ENCODE peak calls at places on chromosomes 3 and 15, in six cellular contexts. One of them, this sample, is unnamed.

GRCh38 chr15:62112616-62113593 is 46.1 kb downstream of the C2CD4A start:
- DNase-seq in stimulated activated CD8-positive, alpha-beta memory T cell treated with anti-CD3 and anti-CD28 coated beads, Interleukin-2, amount 100 ng/mL, for 48 hours: no peak
- DNase-seq in NCI-H1092 treated with DMSO at 0.1 percent for 48 hours: no peak
- DNase-seq in KG1: no peak
- DNase-seq in neural crest cell: no peak
- DNase-seq in stimulated activated CD4-positive, alpha-beta T cell treated with anti-CD3 and anti-CD28 coated beads, Interleukin-1b, Interleukin-23, amount 100 ng/mL, for 1 hour: no peak
- DNase-seq in this sample: no peak

GRCh38 chr15:48592929-48593328 is 52.6 kb downstream of the FBN1 start:
- DNase-seq in stimulated activated CD8-positive, alpha-beta memory T cell treated with anti-CD3 and anti-CD28 coated beads, Interleukin-2, amount 100 ng/mL, for 48 hours: no peak
- DNase-seq in NCI-H1092 treated with DMSO at 0.1 percent for 48 hours: no peak
- DNase-seq in KG1: no peak
- DNase-seq in neural crest cell: no peak
- DNase-seq in stimulated activated CD4-positive, alpha-beta T cell treated with anti-CD3 and anti-CD28 coated beads, Interleukin-1b, Interleukin-23, amount 100 ng/mL, for 1 hour: no peak
- DNase-seq in this sample: no peak

GRCh38 chr3:64509216-64509615 is 178.6 kb downstream of the ADAMTS9 start:
- DNase-seq in stimulated activated CD8-positive, alpha-beta memory T cell treated with anti-CD3 and anti-CD28 coated beads, Interleukin-2, amount 100 ng/mL, for 48 hours: no peak
- DNase-seq in NCI-H1092 treated with DMSO at 0.1 percent for 48 hours: no peak
- DNase-seq in KG1: no peak
- DNase-seq in neural crest cell: no peak
- DNase-seq in stimulated activated CD4-positive, alpha-beta T cell treated with anti-CD3 and anti-CD28 coated beads, Interleukin-1b, Interleukin-23, amount 100 ng/mL, for 1 hour: no peak
- DNase-seq in this sample: no peak

GRCh38 chr3:194469977-194470376 is 16.8 kb downstream of the ATP13A3 start:
- DNase-seq in stimulated activated CD8-positive, alpha-beta memory T cell treated with anti-CD3 and anti-CD28 coated beads, Interleukin-2, amount 100 ng/mL, for 48 hours: no peak
- DNase-seq in NCI-H1092 treated with DMSO at 0.1 percent for 48 hours: no peak
- DNase-seq in KG1: no peak
- DNase-seq in neural crest cell: no peak
- DNase-seq in stimulated activated CD4-positive, alpha-beta T cell treated with anti-CD3 and anti-CD28 coated beads, Interleukin-1b, Interleukin-23, amount 100 ng/mL, for 1 hour: no peak
- DNase-seq in this sample: no peak

GRCh38 chr3:123021986-123022510 is 5.5 kb downstream of the SEMA5B start:
- DNase-seq in stimulated activated CD8-positive, alpha-beta memory T cell treated with anti-CD3 and anti-CD28 coated beads, Interleukin-2, amount 100 ng/mL, for 48 hours: no peak
- DNase-seq in NCI-H1092 treated with DMSO at 0.1 percent for 48 hours: peak; percentile 49
- DNase-seq in KG1: no peak
- DNase-seq in neural crest cell: no peak
- DNase-seq in stimulated activated CD4-positive, alpha-beta T cell treated with anti-CD3 and anti-CD28 coated beads, Interleukin-1b, Interleukin-23, amount 100 ng/mL, for 1 hour: no peak
- DNase-seq in this sample: no peak

GRCh38 chr3:197367081-197367780 is 68.8 kb upstream of the DLG1 start:
- DNase-seq in stimulated activated CD8-positive, alpha-beta memory T cell treated with anti-CD3 and anti-CD28 coated beads, Interleukin-2, amount 100 ng/mL, for 48 hours: no peak
- DNase-seq in NCI-H1092 treated with DMSO at 0.1 percent for 48 hours: peak; percentile 86
- DNase-seq in KG1: no peak
- DNase-seq in neural crest cell: no peak
- DNase-seq in stimulated activated CD4-positive, alpha-beta T cell treated with anti-CD3 and anti-CD28 coated beads, Interleukin-1b, Interleukin-23, amount 100 ng/mL, for 1 hour: no peak
- DNase-seq in this sample: no peak

GRCh38 chr3:194548346-194549321 is 61.8 kb upstream of the ATP13A3 start:
- DNase-seq in stimulated activated CD8-positive, alpha-beta memory T cell treated with anti-CD3 and anti-CD28 coated beads, Interleukin-2, amount 100 ng/mL, for 48 hours: no peak
- DNase-seq in NCI-H1092 treated with DMSO at 0.1 percent for 48 hours: peak; percentile 61
- DNase-seq in KG1: no peak
- DNase-seq in neural crest cell: no peak
- DNase-seq in stimulated activated CD4-positive, alpha-beta T cell treated with anti-CD3 and anti-CD28 coated beads, Interleukin-1b, Interleukin-23, amount 100 ng/mL, for 1 hour: no peak
- DNase-seq in this sample: no peak

GRCh38 chr3:188584958-188585689 is 431.2 kb downstream of the LPP start:
- DNase-seq in stimulated activated CD8-positive, alpha-beta memory T cell treated with anti-CD3 and anti-CD28 coated beads, Interleukin-2, amount 100 ng/mL, for 48 hours: no peak
- DNase-seq in NCI-H1092 treated with DMSO at 0.1 percent for 48 hours: no peak
- DNase-seq in KG1: no peak
- DNase-seq in neural crest cell: no peak
- DNase-seq in stimulated activated CD4-positive, alpha-beta T cell treated with anti-CD3 and anti-CD28 coated beads, Interleukin-1b, Interleukin-23, amount 100 ng/mL, for 1 hour: no peak
- DNase-seq in this sample: no peak

GRCh38 chr15:43370310-43370974 is 401 bp downstream of the ZSCAN29 start:
- DNase-seq in stimulated activated CD8-positive, alpha-beta memory T cell treated with anti-CD3 and anti-CD28 coated beads, Interleukin-2, amount 100 ng/mL, for 48 hours: no peak
- DNase-seq in NCI-H1092 treated with DMSO at 0.1 percent for 48 hours: peak; percentile 19
- DNase-seq in KG1: no peak
- DNase-seq in neural crest cell: peak; percentile 27
- DNase-seq in stimulated activated CD4-positive, alpha-beta T cell treated with anti-CD3 and anti-CD28 coated beads, Interleukin-1b, Interleukin-23, amount 100 ng/mL, for 1 hour: no peak
- DNase-seq in this sample: no peak

GRCh38 chr3:155744091-155744625 is 713 bp downstream of the PLCH1 start:
- DNase-seq in stimulated activated CD8-positive, alpha-beta memory T cell treated with anti-CD3 and anti-CD28 coated beads, Interleukin-2, amount 100 ng/mL, for 48 hours: peak; percentile 47
- DNase-seq in NCI-H1092 treated with DMSO at 0.1 percent for 48 hours: peak; percentile 57
- DNase-seq in KG1: no peak
- DNase-seq in neural crest cell: peak; percentile 75
- DNase-seq in stimulated activated CD4-positive, alpha-beta T cell treated with anti-CD3 and anti-CD28 coated beads, Interleukin-1b, Interleukin-23, amount 100 ng/mL, for 1 hour: no peak
- DNase-seq in this sample: no peak

GRCh38 chr3:13115616-13115910 is 42.3 kb upstream of the IQSEC1 start:
- DNase-seq in stimulated activated CD8-positive, alpha-beta memory T cell treated with anti-CD3 and anti-CD28 coated beads, Interleukin-2, amount 100 ng/mL, for 48 hours: no peak
- DNase-seq in NCI-H1092 treated with DMSO at 0.1 percent for 48 hours: no peak
- DNase-seq in KG1: no peak
- DNase-seq in neural crest cell: no peak
- DNase-seq in stimulated activated CD4-positive, alpha-beta T cell treated with anti-CD3 and anti-CD28 coated beads, Interleukin-1b, Interleukin-23, amount 100 ng/mL, for 1 hour: no peak
- DNase-seq in this sample: no peak

GRCh38 chr3:49745986-49746385 is 22.2 kb upstream of the GMPPB start:
- DNase-seq in stimulated activated CD8-positive, alpha-beta memory T cell treated with anti-CD3 and anti-CD28 coated beads, Interleukin-2, amount 100 ng/mL, for 48 hours: no peak
- DNase-seq in NCI-H1092 treated with DMSO at 0.1 percent for 48 hours: no peak
- DNase-seq in KG1: no peak
- DNase-seq in neural crest cell: no peak
- DNase-seq in stimulated activated CD4-positive, alpha-beta T cell treated with anti-CD3 and anti-CD28 coated beads, Interleukin-1b, Interleukin-23, amount 100 ng/mL, for 1 hour: no peak
- DNase-seq in this sample: no peak

GRCh38 chr3:61903931-61904657 is 342.7 kb downstream of the PTPRG start:
- DNase-seq in stimulated activated CD8-positive, alpha-beta memory T cell treated with anti-CD3 and anti-CD28 coated beads, Interleukin-2, amount 100 ng/mL, for 48 hours: no peak
- DNase-seq in NCI-H1092 treated with DMSO at 0.1 percent for 48 hours: peak; percentile 41
- DNase-seq in KG1: no peak
- DNase-seq in neural crest cell: no peak
- DNase-seq in stimulated activated CD4-positive, alpha-beta T cell treated with anti-CD3 and anti-CD28 coated beads, Interleukin-1b, Interleukin-23, amount 100 ng/mL, for 1 hour: no peak
- DNase-seq in this sample: no peak

GRCh38 chr3:194871143-194871863 is 185.6 kb downstream of the FAM43A start:
- DNase-seq in stimulated activated CD8-positive, alpha-beta memory T cell treated with anti-CD3 and anti-CD28 coated beads, Interleukin-2, amount 100 ng/mL, for 48 hours: no peak
- DNase-seq in NCI-H1092 treated with DMSO at 0.1 percent for 48 hours: peak; percentile 53
- DNase-seq in KG1: no peak
- DNase-seq in neural crest cell: peak; percentile 6
- DNase-seq in stimulated activated CD4-positive, alpha-beta T cell treated with anti-CD3 and anti-CD28 coated beads, Interleukin-1b, Interleukin-23, amount 100 ng/mL, for 1 hour: no peak
- DNase-seq in this sample: no peak

GRCh38 chr15:47728886-47729285 is 11.6 kb downstream of the SEMA6D start:
- DNase-seq in stimulated activated CD8-positive, alpha-beta memory T cell treated with anti-CD3 and anti-CD28 coated beads, Interleukin-2, amount 100 ng/mL, for 48 hours: no peak
- DNase-seq in NCI-H1092 treated with DMSO at 0.1 percent for 48 hours: no peak
- DNase-seq in KG1: no peak
- DNase-seq in neural crest cell: no peak
- DNase-seq in stimulated activated CD4-positive, alpha-beta T cell treated with anti-CD3 and anti-CD28 coated beads, Interleukin-1b, Interleukin-23, amount 100 ng/mL, for 1 hour: no peak
- DNase-seq in this sample: no peak

GRCh38 chr3:194054941-194055340 is 81.0 kb upstream of the HES1 start:
- DNase-seq in stimulated activated CD8-positive, alpha-beta memory T cell treated with anti-CD3 and anti-CD28 coated beads, Interleukin-2, amount 100 ng/mL, for 48 hours: no peak
- DNase-seq in NCI-H1092 treated with DMSO at 0.1 percent for 48 hours: no peak
- DNase-seq in KG1: no peak
- DNase-seq in neural crest cell: no peak
- DNase-seq in stimulated activated CD4-positive, alpha-beta T cell treated with anti-CD3 and anti-CD28 coated beads, Interleukin-1b, Interleukin-23, amount 100 ng/mL, for 1 hour: no peak
- DNase-seq in this sample: no peak

GRCh38 chr15:101045835-101046691 is 126.9 kb downstream of the LRRK1 start:
- DNase-seq in stimulated activated CD8-positive, alpha-beta memory T cell treated with anti-CD3 and anti-CD28 coated beads, Interleukin-2, amount 100 ng/mL, for 48 hours: no peak
- DNase-seq in NCI-H1092 treated with DMSO at 0.1 percent for 48 hours: no peak
- DNase-seq in KG1: no peak
- DNase-seq in neural crest cell: no peak
- DNase-seq in stimulated activated CD4-positive, alpha-beta T cell treated with anti-CD3 and anti-CD28 coated beads, Interleukin-1b, Interleukin-23, amount 100 ng/mL, for 1 hour: no peak
- DNase-seq in this sample: no peak

GRCh38 chr3:46944191-46944590 is 32.4 kb downstream of the CCDC12 start:
- DNase-seq in stimulated activated CD8-positive, alpha-beta memory T cell treated with anti-CD3 and anti-CD28 coated beads, Interleukin-2, amount 100 ng/mL, for 48 hours: no peak
- DNase-seq in NCI-H1092 treated with DMSO at 0.1 percent for 48 hours: no peak
- DNase-seq in KG1: no peak
- DNase-seq in neural crest cell: no peak
- DNase-seq in stimulated activated CD4-positive, alpha-beta T cell treated with anti-CD3 and anti-CD28 coated beads, Interleukin-1b, Interleukin-23, amount 100 ng/mL, for 1 hour: no peak
- DNase-seq in this sample: no peak

GRCh38 chr3:32816439-32817194 is 1.2 kb upstream of the TRIM71 start:
- DNase-seq in stimulated activated CD8-positive, alpha-beta memory T cell treated with anti-CD3 and anti-CD28 coated beads, Interleukin-2, amount 100 ng/mL, for 48 hours: no peak
- DNase-seq in NCI-H1092 treated with DMSO at 0.1 percent for 48 hours: peak; percentile 41
- DNase-seq in KG1: peak; percentile 44
- DNase-seq in neural crest cell: peak; percentile 71
- DNase-seq in stimulated activated CD4-positive, alpha-beta T cell treated with anti-CD3 and anti-CD28 coated beads, Interleukin-1b, Interleukin-23, amount 100 ng/mL, for 1 hour: no peak
- DNase-seq in this sample: no peak

GRCh38 chr3:141498592-141499223 is 11.9 kb downstream of the RASA2 start:
- DNase-seq in stimulated activated CD8-positive, alpha-beta memory T cell treated with anti-CD3 and anti-CD28 coated beads, Interleukin-2, amount 100 ng/mL, for 48 hours: peak; percentile 73
- DNase-seq in NCI-H1092 treated with DMSO at 0.1 percent for 48 hours: no peak
- DNase-seq in KG1: peak; percentile 92
- DNase-seq in neural crest cell: no peak
- DNase-seq in stimulated activated CD4-positive, alpha-beta T cell treated with anti-CD3 and anti-CD28 coated beads, Interleukin-1b, Interleukin-23, amount 100 ng/mL, for 1 hour: peak; percentile 64
- DNase-seq in this sample: peak; percentile 64

GRCh38 chr3:184710870-184711365 is 946 bp downstream of the MAGEF1 start:
- DNase-seq in stimulated activated CD8-positive, alpha-beta memory T cell treated with anti-CD3 and anti-CD28 coated beads, Interleukin-2, amount 100 ng/mL, for 48 hours: no peak
- DNase-seq in NCI-H1092 treated with DMSO at 0.1 percent for 48 hours: no peak
- DNase-seq in KG1: no peak
- DNase-seq in neural crest cell: no peak
- DNase-seq in stimulated activated CD4-positive, alpha-beta T cell treated with anti-CD3 and anti-CD28 coated beads, Interleukin-1b, Interleukin-23, amount 100 ng/mL, for 1 hour: no peak
- DNase-seq in this sample: no peak

GRCh38 chr3:33915796-33916589 is 117.6 kb downstream of the PDCD6IP start:
- DNase-seq in stimulated activated CD8-positive, alpha-beta memory T cell treated with anti-CD3 and anti-CD28 coated beads, Interleukin-2, amount 100 ng/mL, for 48 hours: no peak
- DNase-seq in NCI-H1092 treated with DMSO at 0.1 percent for 48 hours: no peak
- DNase-seq in KG1: no peak
- DNase-seq in neural crest cell: no peak
- DNase-seq in stimulated activated CD4-positive, alpha-beta T cell treated with anti-CD3 and anti-CD28 coated beads, Interleukin-1b, Interleukin-23, amount 100 ng/mL, for 1 hour: no peak
- DNase-seq in this sample: no peak

GRCh38 chr3:130933801-130934345 is 40.0 kb downstream of the ATP2C1 start:
- DNase-seq in stimulated activated CD8-positive, alpha-beta memory T cell treated with anti-CD3 and anti-CD28 coated beads, Interleukin-2, amount 100 ng/mL, for 48 hours: no peak
- DNase-seq in NCI-H1092 treated with DMSO at 0.1 percent for 48 hours: no peak
- DNase-seq in KG1: no peak
- DNase-seq in neural crest cell: no peak
- DNase-seq in stimulated activated CD4-positive, alpha-beta T cell treated with anti-CD3 and anti-CD28 coated beads, Interleukin-1b, Interleukin-23, amount 100 ng/mL, for 1 hour: no peak
- DNase-seq in this sample: no peak